ENCODE peak calls at places on chromosomes 1 and 21, in nine cellular contexts. L, K, E, Z, O, M, J, X and Y are unnamed samples.

GRCh38 chr1:3638027-3638426 is 11.9 kb downstream of the WRAP73 start:
- DNase-seq in E (no peak), Z (no peak), X (no peak), J (no peak), K (no peak), L (no peak), O (no peak), M (no peak), Y (no peak)

GRCh38 chr21:26587621-26588260 is 14.7 kb upstream of the CYYR1 start:
- DNase-seq in J (peak; percentile 52), O (no peak), E (peak; percentile 49), K (no peak), Z (no peak), M (peak; percentile 43), L (no peak), X (no peak), Y (no peak)

GRCh38 chr1:145926706-145927072 is 595 bp downstream of the RBM8A start:
- DNase-seq in E (no peak), K (no peak), O (no peak), X (peak; percentile 60), M (peak; percentile 9), Z (no peak), L (no peak), J (no peak), Y (no peak)

GRCh38 chr1:20174937-20175666 is 10.8 kb upstream of the UBXN10 start:
- DNase-seq in J (no peak), L (no peak), M (no peak), O (no peak), K (no peak), Z (no peak), X (no peak), E (no peak), Y (no peak)

GRCh38 chr1:91759076-91759475 is 126.9 kb downstream of the TGFBR3 start:
- DNase-seq in O (no peak), L (no peak), Z (no peak), K (no peak), M (no peak), X (no peak), E (no peak), J (no peak), Y (no peak)

GRCh38 chr1:52798331-52798730 is 44.2 kb upstream of the ZYG11A start:
- DNase-seq in K (no peak), E (no peak), X (no peak), M (no peak), O (no peak), Z (no peak), J (no peak), L (no peak), Y (no peak)

GRCh38 chr1:236069796-236070195 is 4.9 kb upstream of the NID1 start:
- DNase-seq in K (no peak), Z (no peak), J (no peak), E (no peak), X (no peak), O (no peak), M (no peak), L (no peak), Y (no peak)

GRCh38 chr1:94304553-94304952 is 67.2 kb upstream of the ARHGAP29 start:
- DNase-seq in M (no peak), X (no peak), L (no peak), O (no peak), J (no peak), K (no peak), E (no peak), Z (no peak), Y (no peak)

GRCh38 chr1:11850121-11850520 is 2.5 kb upstream of the NPPA start:
- DNase-seq in M (no peak), O (no peak), J (no peak), K (no peak), X (no peak), L (no peak), E (no peak), Z (no peak), Y (no peak)

GRCh38 chr1:3817821-3818597 is 21.7 kb upstream of the LRRC47 start:
- DNase-seq in Z (peak; percentile 21), J (no peak), O (no peak), X (no peak), K (no peak), E (no peak), L (no peak), M (no peak), Y (peak; percentile 77)

GRCh38 chr1:91684599-91685196 is 184.0 kb downstream of the CDC7 start:
- DNase-seq in K (no peak), Z (no peak), J (no peak), X (no peak), M (no peak), E (no peak), O (no peak), L (no peak), Y (no peak)

GRCh38 chr1:21270086-21270689 is 20.1 kb downstream of the ECE1 start:
- DNase-seq in E (peak; percentile 55), M (peak; percentile 53), O (peak; percentile 87), J (peak; percentile 67), X (peak; percentile 90), L (peak; percentile 82), K (peak; percentile 14), Z (peak; percentile 83), Y (peak; percentile 88)

GRCh38 chr1:156591432-156592157 is at the start of gene NAXE:
- DNase-seq in J (no peak), K (peak; percentile 76), Z (peak; percentile 81), M (no peak), E (peak; percentile 71), L (peak; percentile 59), X (peak; percentile 80), O (peak; percentile 61), Y (peak; percentile 81)

GRCh38 chr1:183859865-183860264 is 54.9 kb downstream of the RGL1 start:
- DNase-seq in E (no peak), J (no peak), L (no peak), M (no peak), X (no peak), K (no peak), Z (no peak), O (no peak), Y (no peak)

GRCh38 chr1:57217905-57218304 is 206.0 kb downstream of the DAB1 start:
- DNase-seq in O (no peak), K (no peak), E (no peak), L (no peak), Z (no peak), J (no peak), M (no peak), X (no peak), Y (no peak)

GRCh38 chr1:111717450-111717849 is 21.7 kb downstream of the INKA2 start:
- DNase-seq in O (no peak), J (no peak), E (no peak), X (no peak), L (no peak), M (no peak), K (no peak), Z (no peak), Y (no peak)

GRCh38 chr1:73789965-73790364 is 408.0 kb downstream of the LRRIQ3 start:
- DNase-seq in K (no peak), X (no peak), O (no peak), E (no peak), J (no peak), M (no peak), L (no peak), Z (no peak), Y (no peak)

GRCh38 chr1:114110011-114110410 is 43.7 kb downstream of the SYT6 start:
- DNase-seq in E (no peak), O (no peak), L (no peak), J (no peak), Z (no peak), M (no peak), X (no peak), K (no peak), Y (no peak)

GRCh38 chr1:30484668-30485067 is 238.7 kb downstream of the MATN1 start:
- DNase-seq in M (no peak), Z (no peak), L (no peak), X (no peak), J (no peak), K (no peak), E (no peak), O (no peak), Y (no peak)

GRCh38 chr1:160400646-160401486 is 502 bp downstream of the VANGL2 start:
- DNase-seq in Z (no peak), K (peak; percentile 26), L (peak; percentile 36), J (no peak), E (no peak), O (no peak), X (peak; percentile 9), M (no peak), Y (peak; percentile 70)

GRCh38 chr1:110048923-110049601 is 14.6 kb downstream of the STRIP1 start:
- DNase-seq in M (no peak), K (peak; percentile 44), L (no peak), Z (no peak), X (no peak), J (no peak), E (no peak), O (no peak), Y (no peak)

GRCh38 chr1:190436615-190437014 is 41.0 kb downstream of the BRINP3 start:
- DNase-seq in L (no peak), O (no peak), K (no peak), J (peak; percentile 28), E (peak; percentile 69), M (peak; percentile 3), Z (no peak), X (no peak), Y (no peak)

GRCh38 chr1:85576642-85577420 is 3.7 kb upstream of the CCN1 start:
- DNase-seq in M (peak; percentile 87), Z (peak; percentile 93), K (peak; percentile 34), E (peak; percentile 58), J (peak; percentile 63), O (no peak), X (peak; percentile 72), L (peak; percentile 85), Y (peak; percentile 72)